ENCODE peak calls at places on chromosomes 7 and 10, in ten cellular contexts. S is cardiac septum, I is naive B cell, J is Ammon's horn, Z is ureter, N is uterus, W is tibial artery, Y is substantia nigra, F is epithelial cell of esophagus, E is NCI-H748 treated with DMSO at 0.1 percent for 48 hours. O is an unnamed sample.

GRCh38 chr7:90708841-90709317 is 112.8 kb downstream of the CDK14 start:
- DNase-seq in N (no peak), I (peak), Y (no peak), W (no peak), F (peak), Z (no peak), S (no peak), J (peak), E (peak), O (no peak)

GRCh38 chr7:47197508-47197907 is 384.4 kb downstream of the TNS3 start:
- DNase-seq in Z (no peak), W (no peak), F (no peak), N (no peak), I (no peak), Y (no peak), S (no peak), E (no peak), J (peak), O (no peak)

GRCh38 chr7:101664390-101664789 is 35.3 kb upstream of the MYL10 start:
- DNase-seq in W (no peak), F (no peak), Z (no peak), E (no peak), Y (no peak), J (no peak), N (no peak), S (no peak), I (no peak), O (no peak)

GRCh38 chr7:155412416-155413253 is 45.3 kb upstream of the EN2 start:
- DNase-seq in J (peak), E (peak), Y (no peak), N (no peak), W (no peak), S (no peak), Z (no peak), F (peak), I (peak), O (no peak)

GRCh38 chr7:28573059-28573553 is 160.8 kb downstream of the CREB5 start:
- DNase-seq in Y (no peak), J (peak), E (peak), N (peak), Z (peak), W (no peak), F (peak), I (no peak), S (no peak), O (no peak)

GRCh38 chr7:54907981-54908380 is 110.8 kb upstream of the EGFR start:
- DNase-seq in S (no peak), Z (no peak), W (no peak), F (peak), J (no peak), Y (no peak), I (no peak), E (no peak), N (no peak), O (no peak)

GRCh38 chr7:36545291-36545690 is 155.6 kb downstream of the ANLN start:
- DNase-seq in J (no peak), Z (no peak), F (no peak), Y (no peak), W (no peak), S (no peak), I (no peak), N (no peak), E (no peak), O (no peak)

GRCh38 chr7:21377545-21377944 is 50.3 kb upstream of the SP4 start:
- DNase-seq in F (no peak), E (no peak), S (no peak), J (no peak), W (no peak), Z (no peak), I (no peak), N (no peak), Y (no peak), O (no peak)

GRCh38 chr10:122531935-122532334 is 28.6 kb upstream of the DMBT1 start:
- DNase-seq in S (no peak), J (no peak), Y (no peak), W (no peak), N (no peak), F (peak), E (no peak), I (no peak), Z (no peak), O (no peak)

GRCh38 chr7:106110238-106110560 is 1.9 kb downstream of the SYPL1 start:
- DNase-seq in W (no peak), F (peak), I (no peak), S (no peak), N (no peak), Z (no peak), J (no peak), Y (no peak), E (no peak), O (no peak)

GRCh38 chr10:3850999-3851937 is 66.3 kb upstream of the KLF6 start:
- DNase-seq in F (peak), N (no peak), I (peak), Y (no peak), J (peak), Z (no peak), E (no peak), S (no peak), W (no peak), O (peak)

GRCh38 chr10:125692246-125692931 is 9.4 kb upstream of the TEX36 start:
- DNase-seq in Z (no peak), Y (no peak), F (no peak), E (no peak), W (no peak), J (no peak), S (no peak), N (no peak), I (no peak), O (no peak)

GRCh38 chr7:157997471-157997870 is 590.2 kb downstream of the PTPRN2 start:
- DNase-seq in Z (no peak), J (no peak), I (no peak), N (no peak), F (no peak), W (no peak), Y (no peak), S (no peak), E (no peak), O (no peak)

GRCh38 chr7:103764887-103765286 is 224.6 kb downstream of the RELN start:
- DNase-seq in J (no peak), F (no peak), W (no peak), E (no peak), N (no peak), Y (no peak), I (no peak), S (no peak), Z (no peak), O (no peak)

GRCh38 chr10:104406715-104407517 is 53.3 kb downstream of the CFAP58 start:
- DNase-seq in S (no peak), N (no peak), Z (no peak), E (peak), I (no peak), Y (no peak), J (peak), F (peak), W (no peak), O (peak)

GRCh38 chr7:6153646-6154541 is 118.5 kb downstream of the CYTH3 start:
- DNase-seq in J (no peak), E (no peak), Y (no peak), Z (no peak), W (peak), F (no peak), I (no peak), S (no peak), N (no peak), O (no peak)

GRCh38 chr7:71752171-71752935 is 620.4 kb downstream of the GALNT17 start:
- DNase-seq in Y (peak), W (no peak), Z (no peak), S (no peak), E (peak), I (peak), F (peak), N (no peak), J (peak), O (no peak)

GRCh38 chr7:47402941-47403340 is 179.0 kb downstream of the TNS3 start:
- DNase-seq in S (peak), W (peak), Z (no peak), J (no peak), F (no peak), E (no peak), I (no peak), Y (no peak), N (peak), O (no peak)

GRCh38 chr7:36198854-36199266 is 45.8 kb downstream of the EEPD1 start:
- DNase-seq in Z (no peak), N (no peak), I (no peak), J (no peak), E (no peak), F (no peak), S (no peak), Y (no peak), W (no peak), O (no peak)

GRCh38 chr7:130917669-130918128 is 183.7 kb upstream of the KLF14 start:
- DNase-seq in J (no peak), Z (no peak), S (no peak), F (peak), Y (no peak), E (no peak), I (no peak), W (no peak), N (no peak), O (no peak)

GRCh38 chr10:38027992-38028391 is 17.5 kb downstream of the ZNF33A start:
- DNase-seq in E (no peak), J (no peak), W (no peak), Y (no peak), I (no peak), S (no peak), N (no peak), F (peak), Z (no peak), O (no peak)

GRCh38 chr7:113561446-113561845 is 357.4 kb downstream of the PPP1R3A start:
- DNase-seq in N (no peak), I (no peak), W (no peak), F (peak), E (no peak), Y (no peak), Z (no peak), J (no peak), S (no peak), O (peak)

GRCh38 chr10:95289003-95289920 is 1.5 kb downstream of the PDLIM1 start:
- DNase-seq in F (peak), Y (no peak), S (peak), N (no peak), J (no peak), I (no peak), Z (no peak), E (peak), W (no peak), O (no peak)

GRCh38 chr10:107546239-107546638 is 381.7 kb upstream of the SORCS1 start:
- DNase-seq in E (no peak), J (peak), I (no peak), S (no peak), Z (no peak), N (no peak), F (peak), W (no peak), Y (no peak), O (peak)